ENCODE peak calls at places on chromosomes 13 and 19, in seven cellular contexts. J is K562, P is spleen, E is body of pancreas, F is brain microvascular endothelial cell, B is mammary epithelial cell, X is heart right ventricle. T is an unnamed sample.

GRCh38 chr19:3507371-3508120 is 1.4 kb downstream of the FZR1 start:
- DNase-seq in P (peak; percentile 79), F (no peak), X (no peak), B (peak; percentile 37), J (peak; percentile 37), E (peak; percentile 49), T (no peak)

GRCh38 chr19:45099465-45100201 is 6.7 kb downstream of the PPP1R37 start:
- DNase-seq in J (no peak), E (peak; percentile 45), F (no peak), P (no peak), X (no peak), B (peak; percentile 28), T (no peak)

GRCh38 chr13:83845121-83845520 is 37.2 kb downstream of the SLITRK1 start:
- DNase-seq in P (no peak), E (no peak), B (no peak), J (no peak), F (no peak), X (no peak), T (no peak)

GRCh38 chr13:47287291-47287751 is 390.5 kb upstream of the HTR2A start:
- DNase-seq in X (no peak), F (peak; percentile 84), J (no peak), B (no peak), P (no peak), E (no peak), T (no peak)

GRCh38 chr19:40962460-40962961 is 28.6 kb upstream of the CYP2B6 start:
- DNase-seq in E (no peak), B (peak; percentile 35), X (no peak), P (no peak), F (peak; percentile 38), J (no peak), T (no peak)

GRCh38 chr13:113759525-113760137 is 605 bp downstream of the TMEM255B start:
- DNase-seq in E (peak; percentile 8), B (peak; percentile 29), J (no peak), F (no peak), X (peak; percentile 60), P (peak; percentile 81), T (no peak)

GRCh38 chr19:18208098-18208951 is 4.5 kb upstream of the RAB3A start:
- DNase-seq in F (peak; percentile 90), B (no peak), E (peak; percentile 20), J (peak; percentile 67), X (peak; percentile 35), P (peak; percentile 86), T (peak; percentile 35)

GRCh38 chr19:11092181-11092538 is 2.9 kb downstream of the LDLR start:
- DNase-seq in X (no peak), J (no peak), F (peak; percentile 67), E (peak; percentile 68), P (no peak), B (peak; percentile 58), T (no peak)

GRCh38 chr13:85631801-85632200 is 167.4 kb downstream of the SLITRK6 start:
- DNase-seq in F (no peak), P (no peak), J (no peak), E (no peak), X (no peak), B (no peak), T (no peak)

GRCh38 chr13:111177081-111177711 is 62.1 kb downstream of the ARHGEF7 start:
- DNase-seq in P (peak; percentile 88), E (peak; percentile 42), B (peak; percentile 72), J (no peak), X (peak; percentile 77), F (peak; percentile 94), T (no peak)

GRCh38 chr19:343941-344624 is 513 bp downstream of the MIER2 start:
- DNase-seq in F (no peak), B (no peak), J (peak; percentile 93), E (no peak), P (peak; percentile 79), X (no peak), T (no peak)

GRCh38 chr13:111328111-111328802 is 7.8 kb downstream of the TEX29 start:
- DNase-seq in P (peak; percentile 71), E (no peak), X (no peak), F (no peak), J (no peak), B (no peak), T (no peak)

GRCh38 chr13:114089341-114089740 is 43.1 kb downstream of the RASA3 start:
- DNase-seq in P (no peak), J (no peak), X (no peak), E (no peak), B (peak; percentile 12), F (no peak), T (no peak)

GRCh38 chr13:113796948-113797676 is 38.1 kb downstream of the TMEM255B start:
- DNase-seq in E (no peak), B (no peak), P (peak; percentile 61), X (no peak), F (no peak), J (no peak), T (no peak)

GRCh38 chr19:5397804-5398692 is 57.2 kb upstream of the ZNRF4 start:
- DNase-seq in E (no peak), J (peak; percentile 78), F (peak; percentile 15), X (no peak), B (no peak), P (no peak), T (no peak)

GRCh38 chr13:95800455-95800854 is 123.5 kb downstream of the DNAJC3 start:
- DNase-seq in B (no peak), E (no peak), J (no peak), F (no peak), P (no peak), X (no peak), T (no peak)

GRCh38 chr13:28655566-28655965 is 3.4 kb upstream of the POMP start:
- DNase-seq in J (no peak), E (no peak), F (no peak), B (peak; percentile 46), X (no peak), P (no peak), T (no peak)

GRCh38 chr19:5024282-5024681 is 55.4 kb downstream of the KDM4B start:
- DNase-seq in B (no peak), X (no peak), P (peak; percentile 54), E (no peak), F (no peak), J (peak; percentile 55), T (no peak)

GRCh38 chr13:98478134-98479129 is 98.5 kb downstream of the STK24 start:
- DNase-seq in J (peak; percentile 64), E (no peak), F (peak; percentile 66), P (no peak), B (peak; percentile 56), X (no peak), T (no peak)
- TF ChIP-seq CTCF in J (no peak), E (no peak), F (no peak), P (no peak), B (no peak), X (no peak), T (no peak)

GRCh38 chr19:13814550-13814949 is 19.3 kb downstream of the ZSWIM4 start:
- DNase-seq in E (no peak), P (no peak), F (no peak), B (no peak), X (no peak), J (no peak), T (no peak)
- H3K36me3 ChIP-seq in E (no peaks in the 10 kb centered on the region), P (no peaks in the 10 kb centered on the region), F (peaks cover 57% of the 10 kb centered on the region), B (no peaks in the 10 kb centered on the region), X (no peaks in the 10 kb centered on the region), J (no peaks in the 10 kb centered on the region), T (no peaks in the 10 kb centered on the region)

GRCh38 chr13:68304287-68304893 is 1074.3 kb upstream of the PCDH9 start:
- DNase-seq in J (peak; percentile 3), B (peak; percentile 9), X (no peak), E (no peak), P (no peak), F (no peak), T (peak; percentile 8)
- TF ChIP-seq CTCF in J (no peak), B (peak; percentile 61), X (peak; percentile 51), E (peak; percentile 68), P (no peak), F (peak; percentile 50), T (peak; percentile 43)

GRCh38 chr19:16878181-16878965 is 10.4 kb upstream of the F2RL3 start:
- DNase-seq in E (no peak), J (no peak), P (no peak), X (no peak), F (no peak), B (no peak), T (no peak)
- H3K36me3 ChIP-seq in E (peaks cover 17% of the 10 kb centered on the region), J (peaks cover 51% of the 10 kb centered on the region), P (peaks cover 19% of the 10 kb centered on the region), X (peaks cover 4% of the 10 kb centered on the region), F (peaks cover 46% of the 10 kb centered on the region), B (no peaks in the 10 kb centered on the region), T (no peaks in the 10 kb centered on the region)

GRCh38 chr19:58228584-58229254 is at the start of gene ZNF544:
- DNase-seq in F (peak; percentile 57), J (peak; percentile 78), B (peak; percentile 79), P (peak; percentile 92), E (peak; percentile 72), X (peak; percentile 75), T (peak; percentile 18)
- TF ChIP-seq CTCF in F (peak; percentile 55), J (no peak), B (no peak), P (no peak), E (no peak), X (no peak), T (no peak)

DNA sequence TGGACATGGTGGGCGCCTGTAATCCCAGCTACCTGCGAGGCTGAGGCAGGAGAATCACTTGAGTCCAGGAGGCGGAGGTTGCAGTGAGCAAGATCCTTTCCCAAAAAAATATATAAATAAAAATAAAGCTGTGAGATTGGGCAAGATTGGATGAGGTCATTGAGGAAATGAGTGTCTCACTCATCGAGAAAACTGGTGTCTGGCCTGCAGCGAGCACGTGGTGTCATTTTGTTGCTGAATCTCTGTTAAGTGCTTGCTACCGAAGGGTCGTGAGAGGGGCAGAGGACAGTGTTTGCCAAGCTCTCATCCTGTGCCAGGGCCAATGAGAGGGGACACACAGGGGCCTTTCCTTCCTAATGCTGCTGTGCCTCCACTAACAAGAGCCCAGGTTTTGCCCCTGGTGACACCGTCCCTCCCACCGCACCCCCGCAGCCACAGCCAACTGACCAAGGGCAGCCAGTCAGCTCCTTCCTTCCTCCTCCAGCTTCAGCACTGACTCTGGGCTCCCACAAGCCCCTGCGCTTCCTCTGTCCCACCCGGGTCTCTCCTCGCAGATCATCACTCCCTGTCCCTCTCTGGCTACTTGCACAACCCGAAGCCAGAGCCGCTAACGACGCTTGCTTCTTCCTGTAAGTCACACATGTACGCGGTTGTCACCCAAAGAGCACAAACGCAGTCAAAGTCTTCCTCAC is 3.2 kb downstream of the POLD1 start:
- DNase-seq in J (no peak), F (peak; percentile 36), E (peak; percentile 51), P (no peak), B (no peak), X (no peak), T (no peak)
- H3K36me3 ChIP-seq in J (peaks cover 54% of the 10 kb centered on the region), F (no peaks in the 10 kb centered on the region), E (no peaks in the 10 kb centered on the region), P (no peaks in the 10 kb centered on the region), B (peaks cover 2% of the 10 kb centered on the region), X (no peaks in the 10 kb centered on the region), T (no peaks in the 10 kb centered on the region)